ENCODE peak calls at places on chromosomes 6 and 20, in seven cellular contexts. E, Y, T, K, I, B and O are unnamed samples.
A peak's percentile ranks its signal among the peaks of the same experiment; 100 is the strongest.

GRCh38 chr6:69138173-69138572 is 503.1 kb downstream of the ADGRB3 start:
- DNase-seq in E (no peak), K (no peak), T (no peak), Y (no peak), I (no peak), B (peak; percentile 27), O (no peak)

GRCh38 chr6:16688984-16689636 is 72.2 kb downstream of the ATXN1 start:
- DNase-seq in B (peak; percentile 89), I (no peak), Y (peak; percentile 91), E (no peak), K (no peak), T (peak; percentile 86), O (peak; percentile 79)

GRCh38 chr6:39849764-39850163 is 57.6 kb downstream of the DAAM2 start:
- DNase-seq in K (no peak), B (no peak), T (no peak), I (no peak), Y (peak; percentile 53), E (no peak), O (peak; percentile 30)

GRCh38 chr6:2950713-2951112 is 20.7 kb downstream of the SERPINB6 start:
- DNase-seq in B (no peak), T (no peak), Y (no peak), K (no peak), E (no peak), I (no peak), O (no peak)

GRCh38 chr6:45419574-45420082 is 41.9 kb upstream of the SUPT3H start:
- DNase-seq in I (peak; percentile 80), B (peak; percentile 63), K (peak; percentile 83), T (peak; percentile 68), E (peak; percentile 76), Y (peak; percentile 71), O (peak; percentile 50)

GRCh38 chr6:156425374-156425773 is 351.8 kb upstream of the ARID1B start:
- DNase-seq in B (peak; percentile 98), K (no peak), Y (peak; percentile 68), T (no peak), E (no peak), I (no peak), O (peak; percentile 79)

GRCh38 chr6:140586426-140587061 is 1212.1 kb upstream of the CITED2 start:
- DNase-seq in T (no peak), I (no peak), B (no peak), E (no peak), Y (no peak), K (peak; percentile 40), O (no peak)

GRCh38 chr6:54717849-54718455 is 128.6 kb upstream of the FAM83B start:
- DNase-seq in B (peak; percentile 50), I (peak; percentile 60), K (no peak), E (no peak), Y (peak; percentile 64), T (peak; percentile 81), O (peak; percentile 33)

GRCh38 chr20:41692479-41693135 is 74.4 kb upstream of the CHD6 start:
- DNase-seq in Y (peak; percentile 84), B (peak; percentile 73), E (peak; percentile 92), I (peak; percentile 84), T (peak; percentile 43), K (peak; percentile 93), O (peak; percentile 55)

GRCh38 chr6:158611600-158612041 is 32.9 kb downstream of the DYNLT1 start:
- DNase-seq in E (no peak), I (no peak), T (peak; percentile 40), K (no peak), Y (no peak), B (no peak), O (no peak)

GRCh38 chr6:135842618-135843392 is 8.7 kb upstream of the PDE7B start:
- DNase-seq in E (no peak), I (no peak), K (no peak), T (no peak), B (no peak), Y (no peak), O (no peak)

GRCh38 chr6:33994198-33995045 is 151.5 kb downstream of the GRM4 start:
- DNase-seq in Y (no peak), I (no peak), T (no peak), B (no peak), E (no peak), K (peak; percentile 21), O (no peak)

GRCh38 chr6:17584241-17584803 is 15.8 kb upstream of the FAM8A1 start:
- DNase-seq in Y (peak; percentile 89), I (no peak), B (peak; percentile 88), T (peak; percentile 58), K (no peak), E (no peak), O (peak; percentile 83)

GRCh38 chr6:137731600-137731959 is 135.5 kb upstream of the TNFAIP3 start:
- DNase-seq in E (no peak), B (no peak), Y (no peak), T (no peak), I (no peak), K (no peak), O (no peak)
- TF ChIP-seq CTCF in E (no peak), B (no peak), Y (no peak), T (no peak), I (no peak), K (no peak), O (no peak)

GRCh38 chr6:42148058-42148457 is 5.6 kb upstream of the C6orf132 start:
- DNase-seq in I (no peak), E (no peak), K (no peak), B (no peak), T (peak; percentile 31), Y (peak; percentile 55), O (no peak)
- H3K4me3 ChIP-seq in I (no peak overlapping the region), E (no peak overlapping the region), K (no peak overlapping the region), B (no peak overlapping the region), T (no peak overlapping the region), Y (no peak overlapping the region), O (no peak overlapping the region)

DNA sequence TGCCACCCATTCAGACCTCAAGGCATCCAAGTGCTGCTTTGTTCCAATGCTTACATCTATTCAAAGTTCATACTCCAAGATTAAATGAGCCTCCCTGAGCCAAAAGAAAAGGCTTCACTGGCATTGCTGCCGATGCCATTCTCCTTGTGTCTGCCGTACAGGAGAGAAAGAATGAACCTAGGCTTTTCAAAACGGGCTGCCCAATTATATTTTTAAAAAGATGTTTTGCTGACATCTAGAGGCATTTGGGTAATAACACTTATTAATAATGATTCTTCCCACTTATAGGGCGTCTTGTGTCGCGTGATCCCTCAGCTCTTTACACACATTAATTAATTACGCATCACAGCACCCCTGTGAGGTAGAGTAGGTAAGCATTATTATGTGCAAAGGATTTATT is 545.6 kb downstream of the PKHD1 start:
- DNase-seq in E (no peak), B (no peak), K (no peak), I (no peak), T (peak; percentile 14), Y (no peak), O (no peak)
- TF ChIP-seq CTCF in E (no peak), B (no peak), K (no peak), I (no peak), T (peak; percentile 17), Y (no peak), O (no peak)

DNA sequence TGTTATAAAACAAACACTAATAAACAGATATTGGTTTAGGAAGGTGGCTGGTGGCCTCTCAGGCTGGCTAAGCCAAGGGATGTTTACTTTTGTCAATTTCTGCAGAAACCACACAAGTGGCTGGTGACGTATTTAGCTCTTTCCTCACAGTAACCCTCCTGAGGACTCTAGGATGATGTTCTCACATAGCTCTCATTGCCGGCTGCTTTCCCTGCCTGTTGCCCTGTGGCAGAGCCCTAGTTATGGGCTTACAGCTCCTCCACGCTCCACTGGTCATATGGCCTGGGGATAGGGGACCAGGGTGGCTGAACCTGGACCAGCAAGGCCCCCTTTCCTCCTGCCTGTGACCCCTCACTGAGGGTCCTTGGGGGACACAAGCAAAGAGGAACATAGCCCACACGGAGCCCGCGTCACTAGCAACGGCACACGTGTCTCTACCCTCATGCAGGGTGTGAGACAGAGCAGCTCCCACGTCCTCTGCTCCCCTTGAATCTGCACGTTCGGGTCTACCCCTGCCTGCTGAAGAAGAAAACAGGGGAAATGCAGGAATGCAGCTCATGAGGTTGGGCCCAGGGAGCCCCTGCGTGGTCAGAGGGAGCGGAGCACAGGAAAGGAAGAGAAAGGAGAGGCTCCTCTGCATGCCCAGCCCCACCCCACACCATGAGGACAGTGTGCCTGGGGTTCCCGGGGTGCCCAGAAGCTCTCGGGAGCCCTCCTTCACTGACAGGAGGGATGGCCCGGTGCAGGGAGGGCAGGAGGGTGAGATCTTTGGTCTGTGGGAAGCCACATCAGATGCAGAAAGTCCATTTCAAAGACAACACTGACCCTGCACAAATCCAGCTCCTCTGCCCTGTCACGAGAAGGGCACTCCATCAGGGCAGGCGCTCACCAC is 13.9 kb downstream of the RAMACL start:
- DNase-seq in B (peak; percentile 82), Y (peak; percentile 39), I (no peak), E (no peak), K (no peak), T (no peak), O (peak; percentile 64)
- H3K4me3 ChIP-seq in B (no peak overlapping the region), Y (no peak overlapping the region), I (no peak overlapping the region), E (no peak overlapping the region), K (no peak overlapping the region), T (no peak overlapping the region), O (no peak overlapping the region)